ENCODE peak calls at places on chromosomes 4 and X, in seven cellular contexts. One of them, this sample, is unnamed.

GRCh38 chr4:87270144-87270543 is 49.7 kb upstream of the KLHL8 start:
- DNase-seq in testis: peak
- DNase-seq in ureter: no peak
- DNase-seq in left kidney: peak
- DNase-seq in H9: peak
- DNase-seq in amniotic stem cell: no peak
- DNase-seq in GM06990: no peak
- DNase-seq in this sample: no peak

GRCh38 chr4:52554606-52555355 is 104.3 kb downstream of the USP46 start:
- DNase-seq in testis: no peak
- DNase-seq in ureter: no peak
- DNase-seq in left kidney: no peak
- DNase-seq in H9: no peak
- DNase-seq in amniotic stem cell: no peak
- DNase-seq in GM06990: no peak
- DNase-seq in this sample: no peak

GRCh38 chrX:133544105-133544504 is 128.8 kb upstream of the GPC4 start:
- DNase-seq in testis: no peak
- DNase-seq in ureter: no peak
- DNase-seq in left kidney: no peak
- DNase-seq in H9: no peak
- DNase-seq in amniotic stem cell: peak
- DNase-seq in GM06990: no peak
- DNase-seq in this sample: no peak

GRCh38 chr4:182876006-182876405 is 41.2 kb downstream of the DCTD start:
- DNase-seq in testis: no peak
- DNase-seq in ureter: no peak
- DNase-seq in left kidney: no peak
- DNase-seq in H9: no peak
- DNase-seq in amniotic stem cell: no peak
- DNase-seq in GM06990: no peak
- DNase-seq in this sample: no peak

GRCh38 chrX:30521440-30522182 is 56.0 kb downstream of the TASL start:
- DNase-seq in testis: no peak
- DNase-seq in ureter: no peak
- DNase-seq in left kidney: no peak
- DNase-seq in H9: no peak
- DNase-seq in amniotic stem cell: peak
- DNase-seq in GM06990: no peak
- DNase-seq in this sample: no peak

GRCh38 chr4:112889619-112890294 is 159.7 kb upstream of the ANK2 start:
- DNase-seq in testis: no peak
- DNase-seq in ureter: no peak
- DNase-seq in left kidney: peak
- DNase-seq in H9: no peak
- DNase-seq in amniotic stem cell: no peak
- DNase-seq in GM06990: no peak
- DNase-seq in this sample: no peak

GRCh38 chr4:40243390-40243948 is 46.6 kb downstream of the RHOH start:
- DNase-seq in testis: no peak
- DNase-seq in ureter: no peak
- DNase-seq in left kidney: no peak
- DNase-seq in H9: no peak
- DNase-seq in amniotic stem cell: no peak
- DNase-seq in GM06990: no peak
- DNase-seq in this sample: no peak

GRCh38 chrX:42025861-42026260 is 102.5 kb upstream of the CASK start:
- DNase-seq in testis: no peak
- DNase-seq in ureter: no peak
- DNase-seq in left kidney: no peak
- DNase-seq in H9: no peak
- DNase-seq in amniotic stem cell: no peak
- DNase-seq in GM06990: no peak
- DNase-seq in this sample: no peak

GRCh38 chr4:139300431-139301142 is 718 bp upstream of the NAA15 start:
- DNase-seq in testis: no peak
- DNase-seq in ureter: no peak
- DNase-seq in left kidney: no peak
- DNase-seq in H9: no peak
- DNase-seq in amniotic stem cell: peak
- DNase-seq in GM06990: peak
- DNase-seq in this sample: no peak

GRCh38 chr4:94827481-94828110 is 69.8 kb downstream of the BMPR1B start:
- DNase-seq in testis: no peak
- DNase-seq in ureter: no peak
- DNase-seq in left kidney: no peak
- DNase-seq in H9: no peak
- DNase-seq in amniotic stem cell: peak
- DNase-seq in GM06990: no peak
- DNase-seq in this sample: no peak

GRCh38 chr4:59904331-59904730 is 1295.8 kb upstream of the ADGRL3 start:
- DNase-seq in testis: no peak
- DNase-seq in ureter: no peak
- DNase-seq in left kidney: no peak
- DNase-seq in H9: no peak
- DNase-seq in amniotic stem cell: no peak
- DNase-seq in GM06990: no peak
- DNase-seq in this sample: no peak

GRCh38 chr4:184815046-184815877 is 10.5 kb downstream of the ACSL1 start:
- DNase-seq in testis: peak
- DNase-seq in ureter: peak
- DNase-seq in left kidney: peak
- DNase-seq in H9: peak
- DNase-seq in amniotic stem cell: peak
- DNase-seq in GM06990: peak
- DNase-seq in this sample: peak

GRCh38 chrX:550514-550913 is 80.1 kb upstream of the SHOX start:
- DNase-seq in testis: no peak
- DNase-seq in ureter: no peak
- DNase-seq in left kidney: no peak
- DNase-seq in H9: no peak
- DNase-seq in amniotic stem cell: no peak
- DNase-seq in GM06990: no peak
- DNase-seq in this sample: no peak

This sample was measured in left lobe of liver.